ENCODE peak calls at places on chromosomes 1 and 21, in six cellular contexts. N is PC-3; X is CD4-positive, alpha-beta T cell; G is fibroblast of pulmonary artery; K is choroid plexus epithelial cell; Z is AG04450. R is an unnamed sample.

GRCh38 chr1:76713535-76713934 is 153.7 kb upstream of the ST6GALNAC5 start:
- DNase-seq in N (no peak), K (no peak), Z (no peak), G (no peak), X (no peak), R (peak; percentile 17)

GRCh38 chr1:15090373-15090772 is 63.2 kb upstream of the TMEM51 start:
- DNase-seq in G (no peak), N (peak; percentile 47), Z (no peak), K (no peak), X (no peak), R (peak; percentile 54)

GRCh38 chr1:90821793-90822359 is 104.8 kb upstream of the BARHL2 start:
- DNase-seq in Z (no peak), G (no peak), K (no peak), N (no peak), X (no peak), R (no peak)

GRCh38 chr1:158969855-158970254 is 38.5 kb downstream of the PYHIN1 start:
- DNase-seq in K (no peak), X (no peak), G (no peak), Z (no peak), N (peak; percentile 3), R (peak; percentile 17)

GRCh38 chr1:210236840-210237409 is 4.3 kb downstream of the SERTAD4 start:
- DNase-seq in K (peak; percentile 55), Z (no peak), X (no peak), G (peak; percentile 91), N (no peak), R (no peak)

GRCh38 chr1:44733365-44733764 is 2.4 kb upstream of the RNU5D-1 start:
- DNase-seq in G (peak; percentile 58), X (no peak), N (peak; percentile 47), K (peak; percentile 57), Z (no peak), R (no peak)

GRCh38 chr1:227897704-227898438 is 49.9 kb downstream of the WNT9A start:
- DNase-seq in K (no peak), X (no peak), N (no peak), G (no peak), Z (no peak), R (no peak)

GRCh38 chr1:246189126-246189525 is 318.0 kb downstream of the SMYD3 start:
- DNase-seq in Z (no peak), K (no peak), N (no peak), X (no peak), G (no peak), R (no peak)

GRCh38 chr1:99131541-99131940 is 126.9 kb upstream of the PLPPR5 start:
- DNase-seq in X (no peak), G (no peak), N (no peak), Z (no peak), K (no peak), R (no peak)

GRCh38 chr1:226332947-226333346 is 24.0 kb upstream of the LIN9 start:
- DNase-seq in K (no peak), X (no peak), G (no peak), Z (no peak), N (no peak), R (no peak)

GRCh38 chr1:161985301-161985825 is 38.3 kb downstream of the OLFML2B start:
- DNase-seq in G (no peak), K (no peak), N (no peak), Z (no peak), X (no peak), R (no peak)

GRCh38 chr1:155205969-155206593 is 1.6 kb downstream of the THBS3 start:
- DNase-seq in N (no peak), G (no peak), K (no peak), X (no peak), Z (no peak), R (no peak)

GRCh38 chr1:91809267-91809666 is 76.7 kb downstream of the TGFBR3 start:
- DNase-seq in X (no peak), Z (no peak), G (no peak), K (no peak), N (no peak), R (peak; percentile 35)

GRCh38 chr21:28193189-28193588 is 799.5 kb downstream of the LTN1 start:
- DNase-seq in N (peak; percentile 14), K (peak; percentile 26), Z (no peak), G (peak; percentile 6), X (no peak), R (no peak)

GRCh38 chr1:168469690-168470089 is 74.1 kb downstream of the XCL2 start:
- DNase-seq in K (no peak), X (no peak), G (peak; percentile 59), Z (no peak), N (peak; percentile 40), R (peak; percentile 74)

GRCh38 chr21:35448876-35449599 is 399.9 kb upstream of the RUNX1 start:
- DNase-seq in Z (no peak), X (no peak), N (no peak), G (no peak), K (no peak), R (no peak)

GRCh38 chr1:1344672-1345361 is 4.4 kb downstream of the DVL1 start:
- DNase-seq in K (peak; percentile 51), Z (no peak), N (peak; percentile 100), X (no peak), G (peak; percentile 48), R (peak; percentile 73)

GRCh38 chr1:17802945-17803344 is 47.8 kb downstream of the ACTL8 start:
- DNase-seq in G (no peak), K (no peak), N (no peak), X (no peak), Z (no peak), R (no peak)

GRCh38 chr1:48115835-48116234 is 106.7 kb upstream of the SLC5A9 start:
- DNase-seq in N (no peak), K (no peak), Z (no peak), G (no peak), X (no peak), R (no peak)

GRCh38 chr1:115172270-115172669 is 83.0 kb upstream of the TSPAN2 start:
- DNase-seq in X (no peak), N (no peak), K (no peak), G (no peak), Z (no peak), R (no peak)

GRCh38 chr1:17046043-17046657 is 7.7 kb downstream of the SDHB start:
- DNase-seq in K (peak; percentile 85), G (peak; percentile 83), N (peak; percentile 69), X (no peak), Z (peak; percentile 44), R (no peak)

GRCh38 chr21:32917392-32918135 is 108.2 kb upstream of the OLIG2 start:
- DNase-seq in K (peak; percentile 34), G (peak; percentile 31), N (no peak), X (no peak), Z (no peak), R (no peak)

GRCh38 chr21:32916088-32916487 is 109.6 kb upstream of the OLIG2 start:
- DNase-seq in N (no peak), K (no peak), G (no peak), Z (no peak), X (no peak), R (no peak)

GRCh38 chr21:32916522-32917099 is 109.1 kb upstream of the OLIG2 start:
- DNase-seq in N (peak; percentile 39), G (no peak), X (no peak), K (no peak), Z (no peak), R (peak; percentile 14)

GRCh38 chr21:32920474-32920873 is 105.3 kb upstream of the OLIG2 start:
- DNase-seq in K (no peak), Z (no peak), N (no peak), G (no peak), X (no peak), R (no peak)

DNA sequence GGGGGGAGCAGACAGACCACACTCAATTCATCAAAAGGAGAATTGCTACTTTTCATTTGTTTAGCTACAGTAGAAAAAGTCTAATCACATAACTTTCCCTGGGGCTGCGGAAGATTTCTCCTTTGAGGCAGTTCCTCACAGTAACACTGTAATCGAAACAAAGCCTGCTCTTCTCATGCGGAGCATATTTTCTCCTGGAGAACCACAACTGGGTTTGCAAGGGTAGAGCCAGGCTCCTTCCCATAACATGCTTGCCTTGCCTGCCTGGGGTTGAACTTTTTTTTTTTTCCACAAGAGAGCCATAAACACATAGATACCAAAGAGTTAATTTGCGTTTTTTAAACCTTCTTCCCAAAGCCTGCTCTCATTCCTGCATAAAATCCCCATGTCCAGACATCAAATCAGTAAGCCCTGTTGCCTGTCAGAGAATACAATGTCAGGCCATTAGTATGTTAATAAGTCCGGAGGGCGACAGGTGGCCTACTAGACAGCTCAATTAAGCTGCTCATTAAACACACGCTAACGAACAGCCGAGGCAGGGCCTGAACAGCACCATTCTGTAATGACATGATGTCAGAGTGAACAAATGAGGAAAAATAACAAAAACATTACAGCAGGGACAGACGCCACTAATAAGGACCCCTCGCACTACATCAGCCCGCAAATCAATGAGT is 107.1 kb upstream of the OLIG2 start:
- DNase-seq in X (no peak), Z (no peak), K (no peak), N (no peak), G (no peak), R (no peak)
- TF ChIP-seq CTCF in X (no peak), Z (no peak), K (no peak), N (no peak), G (no peak), R (no peak)

DNA sequence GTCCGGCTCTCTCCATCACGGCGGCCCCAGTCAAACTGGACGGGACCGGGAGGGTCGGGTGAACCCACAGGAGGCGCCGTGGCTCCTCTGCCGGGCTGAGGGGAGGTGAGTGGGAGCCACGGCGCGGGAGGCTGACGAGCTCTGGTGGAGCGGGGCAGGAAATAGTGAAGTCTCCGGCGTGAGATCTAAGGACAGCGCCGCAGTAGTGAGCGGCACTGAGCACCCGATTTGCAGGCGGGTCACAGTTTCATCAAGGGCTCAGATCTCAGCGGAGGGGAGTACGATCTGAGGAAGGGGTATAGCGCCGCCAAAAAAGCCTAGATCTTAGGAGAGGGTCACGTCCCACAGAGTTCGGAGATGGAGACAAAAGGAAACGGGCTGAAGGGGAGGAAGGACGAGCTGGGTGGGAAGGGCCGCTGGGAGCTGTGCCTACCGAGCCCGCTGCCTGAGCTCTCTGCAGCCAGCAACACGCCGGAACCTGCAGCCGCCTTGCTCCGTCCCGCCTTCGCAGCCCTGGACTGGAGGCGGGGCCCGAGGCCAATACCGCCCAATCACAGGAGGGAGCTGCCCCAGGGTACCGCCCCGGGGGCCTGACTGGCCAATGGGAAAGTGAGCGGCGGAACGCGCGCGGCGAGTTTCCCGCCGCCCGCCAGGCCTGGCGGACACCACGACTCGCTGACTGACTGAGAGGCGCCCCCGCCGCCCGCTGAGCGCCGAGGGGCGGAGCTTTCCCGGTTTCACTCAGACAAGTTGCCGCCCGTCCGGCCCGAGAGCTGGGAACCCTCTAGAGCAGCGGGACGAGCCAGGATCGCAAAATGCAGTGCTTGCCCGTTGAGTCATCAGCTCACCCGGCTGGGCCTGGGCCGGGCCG is 1.9 kb downstream of the SFN start:
- DNase-seq in N (peak; percentile 99), K (peak; percentile 98), G (peak; percentile 97), Z (peak; percentile 96), X (peak; percentile 94), R (peak; percentile 95)
- TF ChIP-seq CTCF in N (peak; percentile 20), K (no peak), G (no peak), Z (no peak), X (no peak), R (no peak)

GRCh38 chr21:44267655-44268142 is 6.0 kb upstream of the DNMT3L start:
- DNase-seq in N (peak; percentile 6), X (peak; percentile 49), Z (no peak), K (no peak), G (no peak), R (peak; percentile 48)
- TF ChIP-seq CTCF in N (no peak), X (peak; percentile 41), Z (peak; percentile 25), K (peak; percentile 2), G (no peak), R (no peak)

DNA sequence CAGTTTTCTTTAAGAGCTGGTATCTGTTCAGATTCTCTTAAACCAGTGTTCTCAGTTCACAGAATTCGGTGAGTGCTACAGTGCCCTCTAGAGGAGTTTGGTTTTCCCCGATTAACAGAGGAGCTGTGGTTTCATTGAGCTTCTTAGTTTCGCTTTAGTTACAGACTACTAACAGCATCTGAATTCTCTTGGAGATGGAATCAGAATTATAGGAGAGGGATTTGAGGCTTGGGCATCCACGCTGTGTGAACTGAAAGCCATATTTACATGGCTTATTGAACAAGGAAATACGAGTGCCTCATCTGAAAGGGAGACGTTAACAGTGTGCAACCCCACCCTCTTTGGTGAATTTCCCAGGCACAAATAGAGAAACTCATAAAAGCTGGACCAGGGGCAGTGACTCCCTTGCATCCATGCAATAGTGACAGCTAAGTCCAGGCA is 202.0 kb downstream of the USH2A start:
- DNase-seq in X (no peak), G (peak; percentile 78), K (peak; percentile 87), N (peak; percentile 96), Z (peak; percentile 57), R (peak; percentile 24)
- TF ChIP-seq CTCF in X (no peak), G (peak; percentile 93), K (peak; percentile 87), N (peak; percentile 99), Z (peak; percentile 83), R (peak; percentile 28)